ENCODE peak calls at places on chromosome 17, in eight cellular contexts. One of them, this sample, is unnamed.

GRCh38 chr17:47265983-47266541 is 12.4 kb downstream of the ITGB3 start:
- DNase-seq in testis: no peak
- DNase-seq in fibroblast of lung: peak; percentile 85
- DNase-seq in brain microvascular endothelial cell: peak; percentile 59
- DNase-seq in right atrium auricular region: no peak
- DNase-seq in GM12878: no peak
- DNase-seq in coronary artery: no peak
- DNase-seq in cardiac muscle cell: peak; percentile 63
- DNase-seq in this sample: no peak

GRCh38 chr17:7590743-7591142 is 849 bp upstream of the SOX15 start:
- DNase-seq in testis: no peak
- DNase-seq in fibroblast of lung: peak; percentile 76
- DNase-seq in brain microvascular endothelial cell: peak; percentile 63
- DNase-seq in right atrium auricular region: no peak
- DNase-seq in GM12878: no peak
- DNase-seq in coronary artery: no peak
- DNase-seq in cardiac muscle cell: no peak
- DNase-seq in this sample: peak; percentile 80

GRCh38 chr17:82754297-82755208 is 2.7 kb downstream of the TBCD start:
- DNase-seq in testis: peak; percentile 34
- DNase-seq in fibroblast of lung: peak; percentile 65
- DNase-seq in brain microvascular endothelial cell: no peak
- DNase-seq in right atrium auricular region: no peak
- DNase-seq in GM12878: no peak
- DNase-seq in coronary artery: no peak
- DNase-seq in cardiac muscle cell: no peak
- DNase-seq in this sample: peak; percentile 91

GRCh38 chr17:12867726-12868125 is 78.4 kb downstream of the ARHGAP44 start:
- DNase-seq in testis: no peak
- DNase-seq in fibroblast of lung: no peak
- DNase-seq in brain microvascular endothelial cell: no peak
- DNase-seq in right atrium auricular region: no peak
- DNase-seq in GM12878: no peak
- DNase-seq in coronary artery: no peak
- DNase-seq in cardiac muscle cell: no peak
- DNase-seq in this sample: no peak

GRCh38 chr17:31918701-31919128 is 17.2 kb upstream of the UTP6 start:
- DNase-seq in testis: no peak
- DNase-seq in fibroblast of lung: peak; percentile 28
- DNase-seq in brain microvascular endothelial cell: no peak
- DNase-seq in right atrium auricular region: no peak
- DNase-seq in GM12878: no peak
- DNase-seq in coronary artery: no peak
- DNase-seq in cardiac muscle cell: peak; percentile 14
- DNase-seq in this sample: no peak

GRCh38 chr17:37791985-37792384 is 47.1 kb upstream of the HNF1B start:
- DNase-seq in testis: no peak
- DNase-seq in fibroblast of lung: no peak
- DNase-seq in brain microvascular endothelial cell: no peak
- DNase-seq in right atrium auricular region: no peak
- DNase-seq in GM12878: no peak
- DNase-seq in coronary artery: no peak
- DNase-seq in cardiac muscle cell: no peak
- DNase-seq in this sample: no peak

GRCh38 chr17:33469411-33469810 is 176.3 kb upstream of the ASIC2 start:
- DNase-seq in testis: no peak
- DNase-seq in fibroblast of lung: no peak
- DNase-seq in brain microvascular endothelial cell: no peak
- DNase-seq in right atrium auricular region: no peak
- DNase-seq in GM12878: no peak
- DNase-seq in coronary artery: no peak
- DNase-seq in cardiac muscle cell: no peak
- DNase-seq in this sample: no peak

GRCh38 chr17:60971515-60972369 is 294.1 kb downstream of the BCAS3 start:
- DNase-seq in testis: no peak
- DNase-seq in fibroblast of lung: peak; percentile 51
- DNase-seq in brain microvascular endothelial cell: peak; percentile 48
- DNase-seq in right atrium auricular region: no peak
- DNase-seq in GM12878: peak; percentile 4
- DNase-seq in coronary artery: no peak
- DNase-seq in cardiac muscle cell: peak; percentile 72
- DNase-seq in this sample: no peak

GRCh38 chr17:82241183-82241925 is 12.5 kb downstream of the SLC16A3 start:
- DNase-seq in testis: no peak
- DNase-seq in fibroblast of lung: peak; percentile 64
- DNase-seq in brain microvascular endothelial cell: no peak
- DNase-seq in right atrium auricular region: peak; percentile 81
- DNase-seq in GM12878: no peak
- DNase-seq in coronary artery: peak; percentile 86
- DNase-seq in cardiac muscle cell: peak; percentile 74
- DNase-seq in this sample: peak; percentile 37

GRCh38 chr17:41784207-41784744 is 2.2 kb downstream of the JUP start:
- DNase-seq in testis: no peak
- DNase-seq in fibroblast of lung: peak; percentile 84
- DNase-seq in brain microvascular endothelial cell: peak; percentile 65
- DNase-seq in right atrium auricular region: no peak
- DNase-seq in GM12878: no peak
- DNase-seq in coronary artery: no peak
- DNase-seq in cardiac muscle cell: peak; percentile 77
- DNase-seq in this sample: peak; percentile 92

GRCh38 chr17:80850817-80851216 is 140.8 kb upstream of the CHMP6 start:
- DNase-seq in testis: no peak
- DNase-seq in fibroblast of lung: peak; percentile 37
- DNase-seq in brain microvascular endothelial cell: no peak
- DNase-seq in right atrium auricular region: no peak
- DNase-seq in GM12878: no peak
- DNase-seq in coronary artery: no peak
- DNase-seq in cardiac muscle cell: no peak
- DNase-seq in this sample: peak; percentile 80

GRCh38 chr17:82247175-82247823 is 18.5 kb downstream of the SLC16A3 start:
- DNase-seq in testis: no peak
- DNase-seq in fibroblast of lung: no peak
- DNase-seq in brain microvascular endothelial cell: no peak
- DNase-seq in right atrium auricular region: no peak
- DNase-seq in GM12878: no peak
- DNase-seq in coronary artery: no peak
- DNase-seq in cardiac muscle cell: no peak
- DNase-seq in this sample: no peak

GRCh38 chr17:79786930-79787643 is 9.1 kb downstream of the CBX2 start:
- DNase-seq in testis: no peak
- DNase-seq in fibroblast of lung: no peak
- DNase-seq in brain microvascular endothelial cell: no peak
- DNase-seq in right atrium auricular region: no peak
- DNase-seq in GM12878: no peak
- DNase-seq in coronary artery: no peak
- DNase-seq in cardiac muscle cell: no peak
- DNase-seq in this sample: no peak

GRCh38 chr17:39208893-39209292 is 8.8 kb downstream of the RPL19 start:
- DNase-seq in testis: no peak
- DNase-seq in fibroblast of lung: no peak
- DNase-seq in brain microvascular endothelial cell: no peak
- DNase-seq in right atrium auricular region: no peak
- DNase-seq in GM12878: no peak
- DNase-seq in coronary artery: no peak
- DNase-seq in cardiac muscle cell: no peak
- DNase-seq in this sample: no peak

GRCh38 chr17:19384723-19385391 is 2.1 kb downstream of the MFAP4 start:
- DNase-seq in testis: peak; percentile 67
- DNase-seq in fibroblast of lung: peak; percentile 70
- DNase-seq in brain microvascular endothelial cell: no peak
- DNase-seq in right atrium auricular region: peak; percentile 95
- DNase-seq in GM12878: no peak
- DNase-seq in coronary artery: peak; percentile 97
- DNase-seq in cardiac muscle cell: peak; percentile 98
- DNase-seq in this sample: no peak

GRCh38 chr17:73292031-73292531 is 19.7 kb downstream of the CDC42EP4 start:
- DNase-seq in testis: no peak
- DNase-seq in fibroblast of lung: peak; percentile 85
- DNase-seq in brain microvascular endothelial cell: peak; percentile 62
- DNase-seq in right atrium auricular region: peak; percentile 70
- DNase-seq in GM12878: no peak
- DNase-seq in coronary artery: peak; percentile 94
- DNase-seq in cardiac muscle cell: peak; percentile 45
- DNase-seq in this sample: no peak

GRCh38 chr17:80965606-80966005 is 26.0 kb upstream of the CHMP6 start:
- DNase-seq in testis: no peak
- DNase-seq in fibroblast of lung: no peak
- DNase-seq in brain microvascular endothelial cell: no peak
- DNase-seq in right atrium auricular region: no peak
- DNase-seq in GM12878: no peak
- DNase-seq in coronary artery: no peak
- DNase-seq in cardiac muscle cell: no peak
- DNase-seq in this sample: no peak

GRCh38 chr17:39674702-39675389 is 6.6 kb downstream of the PNMT start:
- DNase-seq in testis: no peak
- DNase-seq in fibroblast of lung: no peak
- DNase-seq in brain microvascular endothelial cell: no peak
- DNase-seq in right atrium auricular region: no peak
- DNase-seq in GM12878: no peak
- DNase-seq in coronary artery: peak; percentile 89
- DNase-seq in cardiac muscle cell: peak; percentile 62
- DNase-seq in this sample: no peak

DNA sequence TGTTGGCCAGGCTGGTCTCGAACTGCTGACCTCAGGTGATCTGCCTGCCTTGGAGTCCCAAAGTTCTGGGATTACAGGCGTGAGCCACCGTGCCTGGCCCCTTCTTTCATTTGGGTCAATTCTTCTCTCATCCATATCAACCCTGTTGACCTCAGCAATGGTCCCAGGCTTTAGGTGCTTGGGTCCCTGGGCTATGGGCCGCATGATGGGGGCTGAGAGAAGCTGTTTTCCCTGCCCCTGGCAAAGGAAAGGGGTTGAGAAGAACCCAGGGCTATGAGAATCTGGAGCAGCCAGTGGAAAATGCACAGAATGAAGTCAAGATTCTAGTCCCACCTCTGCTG is 90.2 kb upstream of the TOB1 start:
- DNase-seq in testis: no peak
- DNase-seq in fibroblast of lung: no peak
- DNase-seq in brain microvascular endothelial cell: no peak
- DNase-seq in right atrium auricular region: no peak
- DNase-seq in GM12878: no peak
- DNase-seq in coronary artery: no peak
- DNase-seq in cardiac muscle cell: no peak
- DNase-seq in this sample: no peak
- H3K27ac ChIP-seq in testis: peak overlapping the region; percentile 74
- H3K27ac ChIP-seq in fibroblast of lung: no peak overlapping the region
- H3K27ac ChIP-seq in brain microvascular endothelial cell: no peak overlapping the region
- H3K27ac ChIP-seq in right atrium auricular region: no peak overlapping the region
- H3K27ac ChIP-seq in GM12878: no peak overlapping the region
- H3K27ac ChIP-seq in coronary artery: no peak overlapping the region
- H3K27ac ChIP-seq in cardiac muscle cell: no peak overlapping the region
- H3K27ac ChIP-seq in this sample: no peak overlapping the region

GRCh38 chr17:77528516-77529327 is 388.0 kb downstream of the SEC14L1 start:
- DNase-seq in testis: no peak
- DNase-seq in fibroblast of lung: no peak
- DNase-seq in brain microvascular endothelial cell: no peak
- DNase-seq in right atrium auricular region: no peak
- DNase-seq in GM12878: no peak
- DNase-seq in coronary artery: peak; percentile 60
- DNase-seq in cardiac muscle cell: no peak
- DNase-seq in this sample: peak; percentile 27
- TF ChIP-seq CTCF in testis: no peak
- TF ChIP-seq CTCF in fibroblast of lung: no peak
- TF ChIP-seq CTCF in brain microvascular endothelial cell: peak; percentile 15
- TF ChIP-seq CTCF in right atrium auricular region: no peak
- TF ChIP-seq CTCF in GM12878: no peak
- TF ChIP-seq CTCF in coronary artery: no peak
- TF ChIP-seq CTCF in cardiac muscle cell: no peak
- TF ChIP-seq CTCF in this sample: no peak

GRCh38 chr17:2964028-2964356 is 99.4 kb downstream of the OR1D5 start:
- DNase-seq in testis: no peak
- DNase-seq in fibroblast of lung: no peak
- DNase-seq in brain microvascular endothelial cell: no peak
- DNase-seq in right atrium auricular region: no peak
- DNase-seq in GM12878: no peak
- DNase-seq in coronary artery: no peak
- DNase-seq in cardiac muscle cell: no peak
- DNase-seq in this sample: no peak

GRCh38 chr17:2963332-2964027 is 99.9 kb downstream of the OR1D5 start:
- DNase-seq in testis: no peak
- DNase-seq in fibroblast of lung: no peak
- DNase-seq in brain microvascular endothelial cell: no peak
- DNase-seq in right atrium auricular region: no peak
- DNase-seq in GM12878: no peak
- DNase-seq in coronary artery: no peak
- DNase-seq in cardiac muscle cell: no peak
- DNase-seq in this sample: no peak

GRCh38 chr17:2965621-2966275 is 97.7 kb downstream of the OR1D5 start:
- DNase-seq in testis: no peak
- DNase-seq in fibroblast of lung: peak; percentile 70
- DNase-seq in brain microvascular endothelial cell: peak; percentile 70
- DNase-seq in right atrium auricular region: no peak
- DNase-seq in GM12878: no peak
- DNase-seq in coronary artery: no peak
- DNase-seq in cardiac muscle cell: peak; percentile 58
- DNase-seq in this sample: peak; percentile 37

GRCh38 chr17:2964831-2965230 is 98.6 kb downstream of the OR1D5 start:
- DNase-seq in testis: no peak
- DNase-seq in fibroblast of lung: no peak
- DNase-seq in brain microvascular endothelial cell: no peak
- DNase-seq in right atrium auricular region: no peak
- DNase-seq in GM12878: no peak
- DNase-seq in coronary artery: no peak
- DNase-seq in cardiac muscle cell: no peak
- DNase-seq in this sample: no peak

GRCh38 chr17:2964370-2964769 is 99.0 kb downstream of the OR1D5 start:
- DNase-seq in testis: no peak
- DNase-seq in fibroblast of lung: no peak
- DNase-seq in brain microvascular endothelial cell: no peak
- DNase-seq in right atrium auricular region: no peak
- DNase-seq in GM12878: no peak
- DNase-seq in coronary artery: no peak
- DNase-seq in cardiac muscle cell: no peak
- DNase-seq in this sample: no peak
- H3K27ac ChIP-seq in testis: no peak overlapping the region
- H3K27ac ChIP-seq in fibroblast of lung: no peak overlapping the region
- H3K27ac ChIP-seq in brain microvascular endothelial cell: no peak overlapping the region
- H3K27ac ChIP-seq in right atrium auricular region: no peak overlapping the region
- H3K27ac ChIP-seq in GM12878: no peak overlapping the region
- H3K27ac ChIP-seq in coronary artery: no peak overlapping the region
- H3K27ac ChIP-seq in cardiac muscle cell: no peak overlapping the region
- H3K27ac ChIP-seq in this sample: no peak overlapping the region

DNA sequence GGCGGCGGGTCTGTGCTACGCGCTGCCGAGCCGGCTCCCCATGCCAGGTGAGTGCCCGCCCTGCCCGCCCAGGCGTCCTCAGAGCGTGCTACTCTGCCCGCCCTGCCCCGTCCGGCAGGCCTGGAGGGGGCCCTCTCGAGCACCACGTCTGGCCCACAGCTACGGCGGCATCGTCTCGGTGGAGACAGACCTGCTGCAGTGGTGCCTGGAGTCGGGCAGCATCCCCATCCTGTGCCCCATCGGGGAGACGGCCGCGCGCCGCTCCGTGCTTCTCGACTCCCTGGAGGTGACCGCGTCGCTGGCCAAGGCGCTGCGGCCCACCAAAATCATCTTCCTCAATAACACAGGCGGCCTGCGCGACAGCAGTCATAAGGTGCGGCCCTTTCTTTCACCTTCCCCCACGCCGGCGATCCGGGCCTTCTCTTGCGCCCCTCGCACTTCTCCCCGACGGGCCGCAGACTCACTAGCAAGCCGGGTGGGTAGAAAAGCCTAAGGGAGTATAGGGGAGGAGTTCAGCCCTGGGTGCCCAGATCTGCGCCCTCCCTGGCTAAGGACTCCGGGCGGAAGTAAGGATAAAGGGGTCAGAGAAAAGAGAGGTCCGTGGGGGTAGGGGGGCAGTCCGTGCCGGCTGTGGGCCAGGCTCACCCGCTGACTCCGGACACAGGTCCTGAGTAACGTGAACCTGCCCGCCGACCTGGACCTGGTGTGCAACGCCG is 1.6 kb downstream of the NAGS start:
- DNase-seq in testis: peak; percentile 57
- DNase-seq in fibroblast of lung: no peak
- DNase-seq in brain microvascular endothelial cell: no peak
- DNase-seq in right atrium auricular region: no peak
- DNase-seq in GM12878: no peak
- DNase-seq in coronary artery: no peak
- DNase-seq in cardiac muscle cell: peak; percentile 16
- DNase-seq in this sample: no peak
- TF ChIP-seq CTCF in testis: no peak
- TF ChIP-seq CTCF in fibroblast of lung: no peak
- TF ChIP-seq CTCF in brain microvascular endothelial cell: peak; percentile 47
- TF ChIP-seq CTCF in right atrium auricular region: peak; percentile 43
- TF ChIP-seq CTCF in GM12878: no peak
- TF ChIP-seq CTCF in coronary artery: no peak
- TF ChIP-seq CTCF in cardiac muscle cell: peak; percentile 15
- TF ChIP-seq CTCF in this sample: peak; percentile 57